ENCODE peak calls at places on chromosomes 4 and X, in five cellular contexts. One of them, this sample, is unnamed.

GRCh38 chr4:128596115-128596514 is 213.4 kb upstream of the JADE1 start:
- DNase-seq in testis: no peak
- DNase-seq in fibroblast of lung: no peak
- DNase-seq in breast epithelium: no peak
- DNase-seq in AG09309: no peak
- DNase-seq in this sample: no peak

GRCh38 chrX:110045988-110046387 is 43.1 kb downstream of the TMEM164 start:
- DNase-seq in fibroblast of lung: no peak
- DNase-seq in AG09309: no peak
- DNase-seq in testis: no peak
- DNase-seq in breast epithelium: no peak
- DNase-seq in this sample: no peak

GRCh38 chrX:149631293-149632165 is at the start of gene TMEM185A:
- DNase-seq in breast epithelium: peak
- DNase-seq in AG09309: no peak
- DNase-seq in fibroblast of lung: peak
- DNase-seq in testis: peak
- DNase-seq in this sample: peak

GRCh38 chr4:155807021-155807420 is 48.2 kb downstream of the GUCY1B1 start:
- DNase-seq in fibroblast of lung: peak
- DNase-seq in breast epithelium: no peak
- DNase-seq in AG09309: peak
- DNase-seq in testis: no peak
- DNase-seq in this sample: peak

GRCh38 chrX:123504630-123505270 is 228.1 kb downstream of the THOC2 start:
- DNase-seq in fibroblast of lung: no peak
- DNase-seq in AG09309: no peak
- DNase-seq in testis: no peak
- DNase-seq in breast epithelium: no peak
- DNase-seq in this sample: no peak

GRCh38 chrX:129823523-129823922 is 20.2 kb downstream of the ZDHHC9 start:
- DNase-seq in testis: no peak
- DNase-seq in fibroblast of lung: no peak
- DNase-seq in breast epithelium: no peak
- DNase-seq in AG09309: no peak
- DNase-seq in this sample: no peak

GRCh38 chr4:45931151-45931550 is 192.7 kb downstream of the GABRG1 start:
- DNase-seq in fibroblast of lung: no peak
- DNase-seq in AG09309: no peak
- DNase-seq in testis: no peak
- DNase-seq in breast epithelium: no peak
- DNase-seq in this sample: no peak

GRCh38 chrX:120372667-120373370 is 10.9 kb downstream of the ATP1B4 start:
- DNase-seq in breast epithelium: no peak
- DNase-seq in fibroblast of lung: no peak
- DNase-seq in AG09309: no peak
- DNase-seq in testis: no peak
- DNase-seq in this sample: no peak

GRCh38 chrX:110286126-110286525 is 31.8 kb downstream of the AMMECR1 start:
- DNase-seq in breast epithelium: no peak
- DNase-seq in testis: no peak
- DNase-seq in AG09309: peak
- DNase-seq in fibroblast of lung: peak
- DNase-seq in this sample: peak

GRCh38 chrX:19649227-19650009 is 134.1 kb upstream of the MAP3K15 start:
- DNase-seq in breast epithelium: no peak
- DNase-seq in testis: no peak
- DNase-seq in AG09309: peak
- DNase-seq in fibroblast of lung: peak
- DNase-seq in this sample: peak

GRCh38 chrX:48472225-48472624 is 2.2 kb upstream of the SLC38A5 start:
- DNase-seq in AG09309: no peak
- DNase-seq in fibroblast of lung: no peak
- DNase-seq in testis: no peak
- DNase-seq in breast epithelium: no peak
- DNase-seq in this sample: no peak

GRCh38 chr4:82798168-82799005 is at the start of gene SCD5:
- DNase-seq in fibroblast of lung: peak
- DNase-seq in testis: peak
- DNase-seq in breast epithelium: peak
- DNase-seq in AG09309: no peak
- DNase-seq in this sample: peak

GRCh38 chrX:20139966-20140365 is 1.7 kb downstream of the EIF1AX start:
- DNase-seq in AG09309: peak
- DNase-seq in fibroblast of lung: peak
- DNase-seq in breast epithelium: no peak
- DNase-seq in testis: no peak
- DNase-seq in this sample: peak

GRCh38 chr4:54281060-54281781 is 52.1 kb downstream of the PDGFRA start:
- DNase-seq in fibroblast of lung: peak
- DNase-seq in breast epithelium: peak
- DNase-seq in AG09309: peak
- DNase-seq in testis: peak
- DNase-seq in this sample: peak

GRCh38 chrX:38803609-38804480 is 2.6 kb downstream of the MID1IP1 start:
- DNase-seq in breast epithelium: peak
- DNase-seq in AG09309: no peak
- DNase-seq in testis: peak
- DNase-seq in fibroblast of lung: peak
- DNase-seq in this sample: peak

GRCh38 chr4:14787894-14788293 is 214.4 kb upstream of the CPEB2 start:
- DNase-seq in fibroblast of lung: peak
- DNase-seq in breast epithelium: no peak
- DNase-seq in AG09309: no peak
- DNase-seq in testis: peak
- DNase-seq in this sample: no peak

GRCh38 chr4:63218837-63219236 is 1190.4 kb downstream of the TECRL start:
- DNase-seq in testis: no peak
- DNase-seq in breast epithelium: no peak
- DNase-seq in fibroblast of lung: no peak
- DNase-seq in AG09309: no peak
- DNase-seq in this sample: no peak

GRCh38 chrX:121851033-121851432 is 803.6 kb downstream of the GLUD2 start:
- DNase-seq in testis: no peak
- DNase-seq in fibroblast of lung: peak
- DNase-seq in breast epithelium: no peak
- DNase-seq in AG09309: no peak
- DNase-seq in this sample: peak

GRCh38 chrX:85993539-85994197 is 53.7 kb downstream of the CHM start:
- DNase-seq in AG09309: no peak
- DNase-seq in testis: no peak
- DNase-seq in breast epithelium: no peak
- DNase-seq in fibroblast of lung: no peak
- DNase-seq in this sample: peak

GRCh38 chrX:1598876-1599790 is 7.7 kb downstream of the AKAP17A start:
- DNase-seq in breast epithelium: no peak
- DNase-seq in fibroblast of lung: no peak
- DNase-seq in AG09309: no peak
- DNase-seq in testis: no peak
- DNase-seq in this sample: no peak

GRCh38 chr4:118790544-118790943 is 45.4 kb downstream of the SEC24D start:
- DNase-seq in testis: no peak
- DNase-seq in breast epithelium: no peak
- DNase-seq in AG09309: no peak
- DNase-seq in fibroblast of lung: no peak
- DNase-seq in this sample: no peak

GRCh38 chrX:13936804-13937203 is 92.9 kb downstream of the GEMIN8 start:
- DNase-seq in testis: no peak
- DNase-seq in breast epithelium: no peak
- DNase-seq in AG09309: no peak
- DNase-seq in fibroblast of lung: no peak
- DNase-seq in this sample: no peak

GRCh38 chr4:16860506-16860905 is 37.9 kb downstream of the LDB2 start:
- DNase-seq in fibroblast of lung: peak
- DNase-seq in testis: no peak
- DNase-seq in breast epithelium: no peak
- DNase-seq in AG09309: peak
- DNase-seq in this sample: peak

GRCh38 chrX:143378851-143379250 is 138.4 kb downstream of the SPANXN3 start:
- DNase-seq in AG09309: no peak
- DNase-seq in testis: no peak
- DNase-seq in breast epithelium: no peak
- DNase-seq in fibroblast of lung: no peak
- DNase-seq in this sample: no peak

GRCh38 chr4:2941138-2942036 is 21.8 kb downstream of the NOP14 start:
- DNase-seq in testis: peak
- DNase-seq in fibroblast of lung: no peak
- DNase-seq in breast epithelium: no peak
- DNase-seq in AG09309: no peak
- DNase-seq in this sample: no peak

GRCh38 chr4:54099959-54100606 is at the start of gene GSX2:
- DNase-seq in testis: no peak
- DNase-seq in AG09309: no peak
- DNase-seq in fibroblast of lung: no peak
- DNase-seq in breast epithelium: no peak
- DNase-seq in this sample: no peak

GRCh38 chr4:88758264-88758663 is 60.6 kb upstream of the NAP1L5 start:
- DNase-seq in testis: no peak
- DNase-seq in fibroblast of lung: no peak
- DNase-seq in breast epithelium: no peak
- DNase-seq in AG09309: no peak
- DNase-seq in this sample: peak

GRCh38 chr4:14532436-14532835 is 469.8 kb upstream of the CPEB2 start:
- DNase-seq in AG09309: no peak
- DNase-seq in testis: no peak
- DNase-seq in fibroblast of lung: no peak
- DNase-seq in breast epithelium: no peak
- DNase-seq in this sample: no peak

GRCh38 chr4:42655921-42656735 is 777 bp downstream of the ATP8A1 start:
- DNase-seq in breast epithelium: peak
- DNase-seq in testis: peak
- DNase-seq in fibroblast of lung: no peak
- DNase-seq in AG09309: no peak
- DNase-seq in this sample: peak

GRCh38 chrX:131783555-131784338 is 239.4 kb upstream of the STK26 start:
- DNase-seq in testis: no peak
- DNase-seq in AG09309: peak
- DNase-seq in breast epithelium: peak
- DNase-seq in fibroblast of lung: no peak
- DNase-seq in this sample: no peak
- TF ChIP-seq CTCF in testis: no peak
- TF ChIP-seq CTCF in AG09309: peak
- TF ChIP-seq CTCF in breast epithelium: peak
- TF ChIP-seq CTCF in fibroblast of lung: no peak
- TF ChIP-seq CTCF in this sample: no peak

GRCh38 chrX:155889328-155889727 is 8.2 kb downstream of the VAMP7 start:
- DNase-seq in breast epithelium: no peak
- DNase-seq in fibroblast of lung: no peak
- DNase-seq in testis: no peak
- DNase-seq in AG09309: no peak
- DNase-seq in this sample: no peak

GRCh38 chrX:155886409-155886808 is 5.3 kb downstream of the VAMP7 start:
- DNase-seq in AG09309: no peak
- DNase-seq in breast epithelium: no peak
- DNase-seq in testis: no peak
- DNase-seq in fibroblast of lung: no peak
- DNase-seq in this sample: no peak

GRCh38 chrX:155893513-155893912 is 12.4 kb downstream of the VAMP7 start:
- DNase-seq in fibroblast of lung: no peak
- DNase-seq in testis: no peak
- DNase-seq in AG09309: no peak
- DNase-seq in breast epithelium: no peak
- DNase-seq in this sample: no peak

DNA sequence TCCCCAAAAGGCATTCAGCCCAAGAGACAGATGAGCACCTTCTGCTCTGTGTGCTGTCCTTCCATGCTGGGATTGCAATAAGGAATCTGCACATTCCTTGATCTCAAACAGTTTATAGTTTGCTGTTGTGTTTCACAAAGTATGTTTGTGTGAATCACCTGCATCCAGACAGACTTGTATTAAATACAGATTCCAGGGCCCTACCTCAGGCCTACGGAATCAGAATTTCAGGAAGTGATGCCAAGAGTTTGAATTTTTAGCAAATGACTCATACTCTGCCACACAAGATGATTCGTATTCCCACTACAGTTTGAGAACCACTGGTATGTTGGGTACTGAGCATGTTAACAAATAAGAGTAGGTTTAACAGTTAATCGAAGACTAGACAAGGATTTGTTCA is 7.0 kb downstream of the VAMP7 start:
- DNase-seq in AG09309: peak
- DNase-seq in testis: no peak
- DNase-seq in breast epithelium: no peak
- DNase-seq in fibroblast of lung: peak
- DNase-seq in this sample: peak
- H3K4me3 ChIP-seq in AG09309: no peak
- H3K4me3 ChIP-seq in testis: no peak
- H3K4me3 ChIP-seq in breast epithelium: no peak
- H3K4me3 ChIP-seq in fibroblast of lung: no peak
- H3K4me3 ChIP-seq in this sample: no peak

GRCh38 chrX:40153335-40154221 is 55.8 kb upstream of the BCOR start:
- DNase-seq in testis: no peak
- DNase-seq in fibroblast of lung: peak
- DNase-seq in AG09309: no peak
- DNase-seq in breast epithelium: no peak
- DNase-seq in this sample: no peak
- TF ChIP-seq CTCF in testis: no peak
- TF ChIP-seq CTCF in fibroblast of lung: no peak
- TF ChIP-seq CTCF in AG09309: no peak
- TF ChIP-seq CTCF in breast epithelium: no peak
- TF ChIP-seq CTCF in this sample: no peak

GRCh38 chrX:63508668-63509067 is 157.5 kb upstream of the SPIN4 start:
- DNase-seq in AG09309: no peak
- DNase-seq in breast epithelium: no peak
- DNase-seq in fibroblast of lung: no peak
- DNase-seq in testis: no peak
- DNase-seq in this sample: no peak

GRCh38 chrX:63511361-63511760 is 160.2 kb upstream of the SPIN4 start:
- DNase-seq in AG09309: no peak
- DNase-seq in breast epithelium: no peak
- DNase-seq in fibroblast of lung: no peak
- DNase-seq in testis: no peak
- DNase-seq in this sample: no peak

GRCh38 chrX:63514575-63514967 is 163.4 kb upstream of the SPIN4 start:
- DNase-seq in breast epithelium: no peak
- DNase-seq in testis: no peak
- DNase-seq in AG09309: no peak
- DNase-seq in fibroblast of lung: peak
- DNase-seq in this sample: peak

DNA sequence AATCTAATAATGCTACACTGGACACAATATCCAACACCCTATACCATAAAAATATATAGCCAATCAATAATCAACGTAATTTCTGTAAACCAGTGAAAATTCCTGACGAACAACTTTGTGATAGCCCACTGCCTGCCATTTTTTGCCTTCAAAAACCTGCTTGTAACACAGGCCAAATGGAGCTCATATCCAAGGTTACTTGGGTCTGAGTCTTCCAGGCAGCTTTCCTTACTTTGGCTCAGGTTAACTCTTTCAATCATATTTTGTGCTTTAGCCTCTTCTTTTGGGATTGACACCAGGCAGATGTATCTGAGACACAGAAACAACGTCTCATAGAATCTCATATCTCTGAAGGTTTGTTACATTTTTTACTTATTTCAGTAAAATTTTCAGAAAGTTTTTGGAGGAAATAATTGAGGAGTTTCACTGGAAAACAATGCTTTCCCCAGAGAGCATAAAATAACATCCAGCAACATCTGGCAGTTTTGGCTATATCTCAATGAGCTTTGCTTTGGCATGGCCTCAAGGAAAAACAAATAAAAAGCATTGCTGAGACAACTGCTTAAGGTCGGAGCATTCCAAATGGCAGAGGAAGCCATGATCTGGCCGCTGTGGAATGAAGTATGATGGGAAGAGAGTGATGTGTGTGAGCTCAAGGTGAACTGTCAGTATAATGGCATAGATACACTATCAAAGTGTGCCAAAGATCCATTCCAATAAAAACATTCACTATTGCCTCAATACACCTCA is 162.9 kb upstream of the SPIN4 start:
- DNase-seq in testis: peak
- DNase-seq in fibroblast of lung: peak
- DNase-seq in AG09309: peak
- DNase-seq in breast epithelium: peak
- DNase-seq in this sample: peak
- H3K4me3 ChIP-seq in testis: no peak
- H3K4me3 ChIP-seq in fibroblast of lung: no peak
- H3K4me3 ChIP-seq in AG09309: no peak
- H3K4me3 ChIP-seq in breast epithelium: no peak
- H3K4me3 ChIP-seq in this sample: no peak